ENCODE peak calls at places on chromosomes 7 and 10, in four cellular contexts. One of them, this sample, is unnamed.

GRCh38 chr7:117323877-117324699 is 1.2 kb upstream of the WNT2 start:
- DNase-seq in GM12878: no peak
- DNase-seq in K562: no peak
- DNase-seq in A549: no peak
- DNase-seq in this sample: peak

GRCh38 chr10:48526371-48526821 is 78.5 kb downstream of the ARHGAP22 start:
- DNase-seq in GM12878: no peak
- DNase-seq in K562: no peak
- DNase-seq in A549: no peak
- DNase-seq in this sample: peak

GRCh38 chr10:35447693-35448407 is 111.5 kb downstream of the CCNY start:
- DNase-seq in GM12878: no peak
- DNase-seq in K562: peak
- DNase-seq in A549: peak
- DNase-seq in this sample: peak

GRCh38 chr10:131997366-131998049 is 15.8 kb upstream of the BNIP3 start:
- DNase-seq in GM12878: no peak
- DNase-seq in A549: peak
- DNase-seq in K562: no peak
- DNase-seq in this sample: peak

GRCh38 chr7:107725138-107725740 is 18.7 kb upstream of the CBLL1 start:
- DNase-seq in GM12878: peak
- DNase-seq in K562: peak
- DNase-seq in A549: peak
- DNase-seq in this sample: peak

GRCh38 chr10:132462463-132463332 is 65.7 kb downstream of the PWWP2B start:
- DNase-seq in GM12878: no peak
- DNase-seq in A549: no peak
- DNase-seq in K562: no peak
- DNase-seq in this sample: no peak

GRCh38 chr7:43553999-43554398 is 28.9 kb upstream of the STK17A start:
- DNase-seq in A549: no peak
- DNase-seq in K562: no peak
- DNase-seq in GM12878: no peak
- DNase-seq in this sample: no peak

GRCh38 chr7:148044173-148044572 is 546.4 kb upstream of the C7orf33 start:
- DNase-seq in A549: no peak
- DNase-seq in GM12878: no peak
- DNase-seq in K562: no peak
- DNase-seq in this sample: no peak

GRCh38 chr10:59234814-59235429 is 58.5 kb downstream of the PHYHIPL start:
- DNase-seq in K562: no peak
- DNase-seq in A549: no peak
- DNase-seq in GM12878: no peak
- DNase-seq in this sample: peak

GRCh38 chr7:44964384-44964830 is 14.4 kb downstream of the MYO1G start:
- DNase-seq in A549: peak
- DNase-seq in GM12878: no peak
- DNase-seq in K562: peak
- DNase-seq in this sample: peak

GRCh38 chr10:93072225-93072712 is 1.4 kb upstream of the CYP26A1 start:
- DNase-seq in K562: no peak
- DNase-seq in GM12878: no peak
- DNase-seq in A549: no peak
- DNase-seq in this sample: no peak

GRCh38 chr7:2120251-2120660 is 112.5 kb downstream of the MAD1L1 start:
- DNase-seq in A549: no peak
- DNase-seq in K562: no peak
- DNase-seq in GM12878: no peak
- DNase-seq in this sample: no peak

GRCh38 chr10:8600192-8600591 is 545.7 kb downstream of the GATA3 start:
- DNase-seq in A549: no peak
- DNase-seq in K562: no peak
- DNase-seq in GM12878: no peak
- DNase-seq in this sample: no peak

GRCh38 chr10:85607296-85607695 is 759.3 kb downstream of the GRID1 start:
- DNase-seq in GM12878: no peak
- DNase-seq in K562: no peak
- DNase-seq in A549: no peak
- DNase-seq in this sample: no peak

GRCh38 chr7:102066476-102066875 is 220.2 kb upstream of the SH2B2 start:
- DNase-seq in GM12878: no peak
- DNase-seq in K562: no peak
- DNase-seq in A549: no peak
- DNase-seq in this sample: no peak

GRCh38 chr7:102061981-102062390 is 224.7 kb upstream of the SH2B2 start:
- DNase-seq in K562: no peak
- DNase-seq in A549: no peak
- DNase-seq in GM12878: peak
- DNase-seq in this sample: peak

GRCh38 chr7:102065226-102065625 is 221.4 kb upstream of the SH2B2 start:
- DNase-seq in K562: no peak
- DNase-seq in GM12878: no peak
- DNase-seq in A549: no peak
- DNase-seq in this sample: no peak

GRCh38 chr7:102063736-102064135 is 222.9 kb upstream of the SH2B2 start:
- DNase-seq in A549: peak
- DNase-seq in GM12878: no peak
- DNase-seq in K562: peak
- DNase-seq in this sample: peak

GRCh38 chr7:102064361-102065025 is 222.2 kb upstream of the SH2B2 start:
- DNase-seq in A549: peak
- DNase-seq in GM12878: no peak
- DNase-seq in K562: no peak
- DNase-seq in this sample: peak
- TF ChIP-seq ELK1 in A549: no peak
- TF ChIP-seq ELK1 in GM12878: no peak
- TF ChIP-seq ELK1 in K562: no peak
- TF ChIP-seq ELK1 in this sample: no peak

DNA sequence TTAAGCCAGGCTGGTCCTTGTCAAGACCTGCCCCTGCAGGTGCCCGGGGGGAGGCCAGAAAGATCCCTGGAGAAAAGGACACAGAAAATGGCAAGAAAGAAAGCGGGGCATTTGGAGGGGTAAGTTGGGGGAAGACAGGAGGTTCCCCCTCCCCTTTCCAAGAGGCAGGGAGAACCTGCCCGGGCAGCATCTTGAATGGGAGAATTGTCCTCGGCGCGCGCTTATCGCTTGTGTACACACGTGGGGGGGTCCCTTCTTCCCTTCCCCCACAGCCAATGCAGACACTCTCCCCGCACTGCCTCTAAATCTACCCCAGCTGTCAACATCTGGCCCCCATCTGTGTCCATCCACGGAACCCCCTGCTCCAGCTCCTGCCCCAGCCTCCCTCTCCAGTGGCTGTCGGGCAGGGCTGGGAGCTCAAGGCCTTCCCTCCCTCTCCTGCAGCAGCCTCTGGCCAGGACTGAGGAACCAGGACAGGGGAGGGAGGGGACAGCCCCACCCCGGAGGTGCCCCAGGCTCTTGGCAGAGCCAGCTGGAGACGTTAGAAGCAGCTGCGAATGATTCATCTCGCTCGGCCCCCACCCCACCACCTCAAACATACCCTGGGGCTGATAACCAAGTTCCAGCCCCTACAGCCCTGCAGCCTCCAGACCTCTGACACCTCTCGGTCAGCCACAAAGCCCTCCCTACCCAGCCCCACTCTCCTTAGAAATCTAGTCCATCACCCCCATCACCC is 25.3 kb downstream of the EPHB4 start:
- DNase-seq in A549: peak
- DNase-seq in GM12878: no peak
- DNase-seq in K562: peak
- DNase-seq in this sample: peak
- TF ChIP-seq ELK1 in A549: no peak
- TF ChIP-seq ELK1 in GM12878: no peak
- TF ChIP-seq ELK1 in K562: no peak
- TF ChIP-seq ELK1 in this sample: no peak

GRCh38 chr10:5147981-5148677 is 36.8 kb downstream of the AKR1C8 start:
- DNase-seq in K562: no peak
- DNase-seq in GM12878: no peak
- DNase-seq in A549: peak
- DNase-seq in this sample: no peak
- TF ChIP-seq ELK1 in K562: no peak
- TF ChIP-seq ELK1 in GM12878: no peak
- TF ChIP-seq ELK1 in A549: no peak
- TF ChIP-seq ELK1 in this sample: no peak

GRCh38 chr10:17882557-17882956 is 69.2 kb upstream of the SLC39A12 start:
- DNase-seq in A549: no peak
- DNase-seq in K562: no peak
- DNase-seq in GM12878: no peak
- DNase-seq in this sample: no peak
- TF ChIP-seq ELK1 in A549: no peak
- TF ChIP-seq ELK1 in K562: no peak
- TF ChIP-seq ELK1 in GM12878: no peak
- TF ChIP-seq ELK1 in this sample: no peak

GRCh38 chr10:122647383-122647968 is 52.2 kb downstream of the C10orf120 start:
- DNase-seq in GM12878: no peak
- DNase-seq in A549: no peak
- DNase-seq in K562: no peak
- DNase-seq in this sample: no peak
- TF ChIP-seq ELK1 in GM12878: no peak
- TF ChIP-seq ELK1 in A549: no peak
- TF ChIP-seq ELK1 in K562: no peak
- TF ChIP-seq ELK1 in this sample: no peak

DNA sequence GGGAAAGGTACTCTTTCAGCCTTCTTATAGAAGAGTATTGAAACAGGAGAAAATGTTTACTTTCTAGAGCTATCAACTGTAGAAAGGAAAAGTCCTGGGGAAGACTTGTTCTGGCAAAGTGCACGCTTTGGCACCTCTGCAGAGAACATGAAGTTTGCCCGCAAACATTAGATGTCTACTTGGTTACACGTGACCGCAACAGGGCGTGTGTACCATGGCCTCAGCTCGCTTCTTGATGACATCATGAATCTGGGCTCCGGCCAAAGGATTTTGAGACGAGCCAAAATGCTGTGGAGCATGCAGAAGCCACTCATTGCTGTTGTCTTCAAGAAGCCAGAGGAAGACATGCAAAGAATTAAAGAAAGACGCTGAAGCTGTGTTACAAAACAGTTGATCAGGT is 8.6 kb upstream of the TAS2R60 start:
- DNase-seq in GM12878: no peak
- DNase-seq in A549: no peak
- DNase-seq in K562: no peak
- DNase-seq in this sample: peak
- TF ChIP-seq ELK1 in GM12878: no peak
- TF ChIP-seq ELK1 in A549: no peak
- TF ChIP-seq ELK1 in K562: no peak
- TF ChIP-seq ELK1 in this sample: no peak

GRCh38 chr10:112435013-112435619 is 11.6 kb downstream of the ZDHHC6 start:
- DNase-seq in K562: no peak
- DNase-seq in GM12878: no peak
- DNase-seq in A549: peak
- DNase-seq in this sample: peak
- TF ChIP-seq ELK1 in K562: no peak
- TF ChIP-seq ELK1 in GM12878: no peak
- TF ChIP-seq ELK1 in A549: no peak
- TF ChIP-seq ELK1 in this sample: no peak

GRCh38 chr10:519055-519715 is 170.3 kb downstream of the DIP2C start:
- DNase-seq in A549: no peak
- DNase-seq in K562: no peak
- DNase-seq in GM12878: no peak
- DNase-seq in this sample: no peak
- TF ChIP-seq ELK1 in A549: no peak
- TF ChIP-seq ELK1 in K562: no peak
- TF ChIP-seq ELK1 in GM12878: no peak
- TF ChIP-seq ELK1 in this sample: no peak

DNA sequence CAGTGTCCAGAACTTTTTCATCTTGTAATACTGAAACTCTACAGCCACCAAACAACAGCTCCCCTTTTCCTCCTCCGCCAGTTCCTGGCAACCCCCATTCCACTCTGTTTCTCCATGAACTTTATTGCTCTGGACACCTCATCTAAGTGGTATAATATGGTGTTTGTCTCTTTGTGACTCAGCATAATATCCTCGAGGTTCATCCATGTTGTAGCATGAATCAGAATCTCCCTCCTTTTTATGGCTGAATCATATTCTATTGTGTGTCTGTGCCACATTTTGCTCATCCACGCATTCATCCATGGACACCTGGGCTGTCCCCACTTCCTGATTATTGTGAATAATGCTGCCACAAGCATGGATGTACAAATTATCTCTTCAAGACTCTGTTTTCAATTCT is 124.4 kb upstream of the FGFR2 start:
- DNase-seq in GM12878: no peak
- DNase-seq in A549: no peak
- DNase-seq in K562: no peak
- DNase-seq in this sample: no peak
- TF ChIP-seq ELK1 in GM12878: no peak
- TF ChIP-seq ELK1 in A549: no peak
- TF ChIP-seq ELK1 in K562: no peak
- TF ChIP-seq ELK1 in this sample: no peak

DNA sequence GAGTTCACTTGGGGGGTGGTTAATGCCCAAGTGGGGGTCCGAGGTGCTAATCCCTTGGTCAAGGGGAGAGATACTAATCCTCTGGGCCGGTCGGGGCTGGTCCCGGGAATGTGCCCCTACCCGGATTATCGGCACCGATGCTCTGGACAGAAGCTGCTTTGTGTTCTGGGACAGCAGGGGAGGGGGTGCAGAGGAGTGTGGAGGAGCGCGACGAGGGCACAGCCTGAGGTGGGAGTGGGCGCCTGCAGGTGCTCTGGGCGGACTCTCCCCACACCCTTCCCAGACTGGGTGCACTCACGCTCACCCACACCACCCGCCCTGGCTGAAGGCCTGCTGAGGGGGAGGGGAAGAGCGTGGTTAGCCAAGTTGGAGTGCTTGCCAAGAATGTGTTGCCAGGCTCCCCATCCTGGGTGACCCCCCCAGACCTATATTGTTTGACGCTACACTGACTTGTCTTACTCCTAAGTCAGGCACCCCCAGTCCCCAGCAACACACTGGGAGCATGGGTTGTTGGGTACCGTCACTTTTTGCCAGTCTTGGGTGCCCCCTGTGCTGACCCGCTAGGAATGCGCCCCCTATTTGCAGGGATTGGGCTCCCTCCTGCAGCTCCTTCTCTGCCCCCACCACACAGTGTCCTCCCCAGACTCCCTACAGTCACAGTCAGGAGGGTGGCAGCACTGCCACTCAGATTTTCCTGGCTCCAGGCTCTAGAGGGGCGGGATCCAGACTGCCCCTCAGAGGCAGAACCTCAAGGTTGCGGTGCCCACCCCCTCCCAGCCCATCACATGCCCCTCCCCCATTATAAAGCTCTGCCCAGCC is 1.2 kb downstream of the SLC4A2 start:
- DNase-seq in A549: peak
- DNase-seq in K562: peak
- DNase-seq in GM12878: no peak
- DNase-seq in this sample: no peak
- TF ChIP-seq ELK1 in A549: no peak
- TF ChIP-seq ELK1 in K562: no peak
- TF ChIP-seq ELK1 in GM12878: no peak
- TF ChIP-seq ELK1 in this sample: no peak

This sample was measured in IMR-90.